ENCODE peak calls at places on chromosomes 6 and 20, in four cellular contexts. Q, W, C and M are unnamed samples. For H3K4me1, the result is how much of the 10 kb centered on the place peaks cover.

GRCh38 chr20:35329435-35330139 is 37.4 kb upstream of the FAM83C start:
- DNase-seq in W (no peak), C (peak), Q (peak), M (peak)

GRCh38 chr20:10357974-10358373 is 76.0 kb downstream of the MKKS start:
- DNase-seq in Q (no peak), W (no peak), C (no peak), M (no peak)

GRCh38 chr6:26594730-26595632 is 1.8 kb upstream of the ABT1 start:
- DNase-seq in C (peak), W (no peak), Q (peak), M (peak)

GRCh38 chr6:127173541-127173940 is 55.1 kb downstream of the RSPO3 start:
- DNase-seq in W (no peak), C (no peak), Q (no peak), M (no peak)

GRCh38 chr6:130276507-130276906 is 53.8 kb upstream of the SAMD3 start:
- DNase-seq in Q (no peak), W (no peak), C (no peak), M (no peak)

GRCh38 chr20:3811421-3812258 is 8.7 kb upstream of the AP5S1 start:
- DNase-seq in C (peak), W (peak), Q (peak), M (peak)

GRCh38 chr6:158755636-158756035 is 63.5 kb downstream of the EZR start:
- DNase-seq in W (no peak), Q (no peak), C (no peak), M (no peak)

GRCh38 chr6:105432797-105433196 is 29.9 kb upstream of the PREP start:
- DNase-seq in C (no peak), W (no peak), Q (peak), M (peak)

GRCh38 chr6:75334266-75335040 is 49.9 kb upstream of the TMEM30A start:
- DNase-seq in Q (no peak), C (peak), W (no peak), M (no peak)

GRCh38 chr6:19988555-19988954 is 151.4 kb downstream of the ID4 start:
- DNase-seq in C (peak), Q (no peak), W (no peak), M (peak)

GRCh38 chr6:113645576-113645970 is 211.6 kb upstream of the MARCKS start:
- DNase-seq in C (peak), W (no peak), Q (peak), M (no peak)
- H3K27ac ChIP-seq in C (peak), W (no peak), Q (peak), M (no peak)

GRCh38 chr6:112228480-112229332 is 25.7 kb downstream of the LAMA4 start:
- DNase-seq in W (no peak), C (no peak), Q (no peak), M (peak)

GRCh38 chr6:112227411-112227810 is 27.0 kb downstream of the LAMA4 start:
- DNase-seq in W (no peak), C (no peak), Q (no peak), M (no peak)

GRCh38 chr6:112231609-112232060 is 22.7 kb downstream of the LAMA4 start:
- DNase-seq in C (no peak), Q (no peak), W (no peak), M (no peak)

GRCh38 chr6:112225691-112226090 is 28.7 kb downstream of the LAMA4 start:
- DNase-seq in Q (no peak), C (no peak), W (no peak), M (no peak)

DNA sequence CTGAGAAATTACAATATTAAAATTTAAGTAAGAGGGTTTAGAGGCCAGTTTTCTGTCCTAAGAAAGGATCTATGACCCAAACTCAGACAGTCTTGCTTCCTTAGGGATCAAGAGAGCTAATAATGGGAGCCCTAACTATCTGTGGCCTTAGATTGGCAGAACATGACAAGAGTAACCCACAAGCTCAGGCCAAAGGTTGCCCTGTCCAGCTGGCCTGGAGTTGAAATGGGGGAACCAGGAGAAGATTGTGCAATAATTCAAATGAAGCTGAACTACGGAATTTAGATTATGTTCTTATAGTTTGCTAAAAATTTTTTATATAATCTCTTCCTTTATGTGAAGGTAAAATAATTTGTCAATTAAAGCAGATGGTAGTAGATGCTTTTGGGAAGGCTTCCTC is 26.4 kb downstream of the LAMA4 start:
- DNase-seq in Q (no peak), W (no peak), C (no peak), M (no peak)
- H3K4me1 ChIP-seq in Q (half or more), W (under half), C (under half), M (under half)

DNA sequence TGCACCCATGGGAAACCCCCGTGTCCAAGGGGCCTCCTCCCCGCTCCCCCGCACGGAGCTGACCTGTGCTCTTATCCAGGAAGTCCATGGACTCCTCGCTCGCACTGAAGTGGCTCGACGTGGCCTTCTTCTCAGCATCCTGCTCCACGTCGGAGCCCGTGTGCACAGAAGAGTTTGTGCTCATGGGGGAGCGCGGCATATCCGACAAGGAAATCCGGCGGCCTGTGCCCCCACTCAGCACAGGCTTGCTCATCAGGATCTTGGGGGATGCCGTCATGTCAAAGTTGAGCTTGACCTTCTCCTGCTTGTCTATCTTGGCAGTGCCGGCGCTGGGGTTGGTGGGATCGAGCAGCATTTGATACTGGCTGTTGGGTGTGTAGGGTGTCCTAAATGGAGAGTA is 80.2 kb downstream of the ZMYND8 start:
- DNase-seq in C (no peak), Q (no peak), W (no peak), M (no peak)
- H3K27ac ChIP-seq in C (no peak), Q (peak), W (no peak), M (peak)

DNA sequence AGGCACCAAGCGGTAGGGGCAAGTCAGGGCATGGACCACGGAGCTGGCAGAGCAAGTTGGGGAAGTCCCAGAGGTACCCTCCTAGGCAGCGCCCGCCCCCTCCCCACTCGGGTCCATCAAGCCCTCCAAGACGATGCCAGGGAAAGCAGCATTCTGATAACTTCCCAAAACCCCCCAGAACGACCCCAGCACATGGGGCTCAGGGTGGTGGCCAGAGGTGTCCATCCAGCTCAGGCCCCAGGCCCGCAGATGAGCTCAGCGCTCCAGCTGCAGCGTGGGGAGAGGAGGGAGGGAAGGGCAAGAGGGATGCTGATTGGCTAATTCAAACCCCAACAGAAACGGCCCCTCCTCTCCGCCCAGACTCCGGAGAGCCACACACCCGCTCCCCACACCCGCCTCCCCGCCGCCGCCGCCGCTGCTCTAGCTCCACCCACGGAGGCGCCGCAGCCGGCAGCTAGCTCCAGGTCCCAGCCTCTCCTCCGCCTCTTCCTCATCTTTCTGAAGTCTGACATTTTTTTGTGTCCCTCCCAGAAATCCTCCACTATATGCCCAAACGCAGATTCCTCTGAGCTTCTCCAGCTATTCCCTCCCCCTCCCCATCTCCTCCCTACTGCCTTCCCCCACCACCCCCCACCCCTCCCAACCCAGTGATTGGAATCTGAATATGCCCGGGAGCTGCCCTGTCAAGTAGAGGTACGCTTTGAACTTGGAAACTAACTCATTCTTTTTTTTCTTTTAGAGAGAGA is 40.3 kb upstream of the TLDC2 start:
- DNase-seq in W (peak), C (peak), Q (peak), M (peak)
- H3K4me1 ChIP-seq in W (under half), C (under half), Q (under half), M (under half)

GRCh38 chr6:35427435-35427834 is 24.7 kb upstream of the FANCE start:
- DNase-seq in C (no peak), W (no peak), Q (no peak), M (no peak)
- H3K27ac ChIP-seq in C (peak), W (no peak), Q (peak), M (no peak)

GRCh38 chr6:168860341-168860740 is 393.3 kb downstream of the THBS2 start:
- DNase-seq in C (no peak), Q (no peak), W (no peak), M (no peak)
- H3K4me1 ChIP-seq in C (under half), Q (under half), W (under half), M (under half)